ENCODE peak calls at places on chromosomes 13 and 19, in nine cellular contexts. O is left lung; T is T-cell; E is amygdala; Y is stimulated activated CD4-positive, alpha-beta T cell treated with anti-CD3 and anti-CD28 coated beads, Interleukin-4, amount 100 ng/mL, for 24 hours; Z is GM04504; H is coronary artery; X is T-helper 2 cell; I is LoVo. V is an unnamed sample.

GRCh38 chr13:101654916-101655315 is 202.4 kb downstream of the ITGBL1 start:
- DNase-seq in Z (no peak), E (no peak), X (no peak), I (no peak), H (no peak), O (no peak), T (no peak), Y (no peak), V (no peak)

GRCh38 chr13:31476753-31477152 is 262.6 kb upstream of the RXFP2 start:
- DNase-seq in X (no peak), Z (no peak), H (no peak), O (no peak), E (no peak), I (no peak), T (no peak), Y (no peak), V (no peak)

GRCh38 chr13:39612023-39612637 is 9.1 kb upstream of the LHFPL6 start:
- DNase-seq in Z (peak; percentile 46), Y (peak; percentile 75), E (peak; percentile 28), H (no peak), O (no peak), X (peak; percentile 31), I (peak; percentile 74), T (peak; percentile 51), V (no peak)

GRCh38 chr13:45496942-45497341 is 32.2 kb downstream of the COG3 start:
- DNase-seq in Z (no peak), H (no peak), X (no peak), Y (no peak), T (no peak), I (no peak), O (no peak), E (no peak), V (no peak)

GRCh38 chr19:10756791-10757190 is 38.9 kb downstream of the DNM2 start:
- DNase-seq in O (no peak), T (no peak), Z (no peak), E (no peak), Y (no peak), H (no peak), X (no peak), I (no peak), V (no peak)

GRCh38 chr13:48892311-48892710 is 83.4 kb upstream of the FNDC3A start:
- DNase-seq in X (no peak), E (no peak), H (no peak), Y (no peak), O (no peak), Z (peak; percentile 39), T (no peak), I (no peak), V (no peak)

GRCh38 chr19:54682306-54682705 is 19.5 kb downstream of the LILRB4 start:
- DNase-seq in O (no peak), Y (no peak), X (no peak), T (no peak), H (no peak), I (no peak), E (no peak), Z (no peak), V (no peak)

GRCh38 chr19:32631381-32631780 is 43.6 kb downstream of the ANKRD27 start:
- DNase-seq in O (no peak), H (no peak), X (no peak), Y (no peak), E (no peak), I (no peak), Z (no peak), T (no peak), V (no peak)

GRCh38 chr19:12694641-12695040 is 1.8 kb downstream of the FBXW9 start:
- DNase-seq in I (no peak), H (no peak), T (no peak), Y (no peak), E (no peak), Z (no peak), O (peak; percentile 65), X (no peak), V (no peak)

GRCh38 chr19:50967924-50968708 is 1.3 kb downstream of the KLK6 start:
- DNase-seq in X (no peak), E (no peak), H (no peak), O (no peak), I (no peak), Z (no peak), Y (no peak), T (no peak), V (no peak)

GRCh38 chr19:681029-681626 is 4.9 kb downstream of the FSTL3 start:
- DNase-seq in H (peak; percentile 95), O (peak; percentile 96), T (peak; percentile 91), I (no peak), E (peak; percentile 84), Z (peak; percentile 67), X (no peak), Y (peak; percentile 20), V (no peak)

GRCh38 chr13:48588120-48588519 is 55.2 kb upstream of the RCBTB2 start:
- DNase-seq in X (no peak), O (no peak), T (no peak), Z (no peak), I (no peak), Y (no peak), H (no peak), E (no peak), V (no peak)

GRCh38 chr13:107842562-107843180 is 372.7 kb downstream of the LIG4 start:
- DNase-seq in H (no peak), Z (peak; percentile 29), Y (no peak), E (no peak), O (no peak), I (peak; percentile 69), T (no peak), X (no peak), V (no peak)

GRCh38 chr19:35509861-35510625 is 3.4 kb downstream of the DMKN start:
- DNase-seq in H (no peak), T (peak; percentile 63), E (no peak), X (peak; percentile 61), Y (peak; percentile 79), I (peak; percentile 91), Z (no peak), O (peak; percentile 96), V (peak; percentile 51)

GRCh38 chr13:101394597-101394996 is 21.7 kb downstream of the NALCN start:
- DNase-seq in X (no peak), I (no peak), Y (no peak), O (no peak), Z (no peak), E (no peak), H (no peak), T (no peak), V (no peak)

GRCh38 chr19:48501446-48501960 is 10.1 kb downstream of the LMTK3 start:
- DNase-seq in I (no peak), H (peak; percentile 70), O (peak; percentile 88), Y (peak; percentile 48), X (no peak), E (no peak), Z (no peak), T (peak; percentile 58), V (no peak)

V was measured in activated effector memory CD4-positive, alpha-beta T cell treated with Interleukin-2 at 50 U/mL for 16 hours.